ENCODE peak calls at places on chromosomes 3 and 15, in five cellular contexts. L is A549, X is WTC11, W is endothelial cell of umbilical vein, S is HepG2. U is an unnamed sample.

GRCh38 chr15:42364529-42364928 is 5.2 kb downstream of the CAPN3 start:
- DNase-seq in L (no peak), X (no peak), W (peak), S (no peak), U (no peak)

GRCh38 chr3:39187372-39188155 is 4.8 kb downstream of the XIRP1 start:
- DNase-seq in L (no peak), X (no peak), W (no peak), S (no peak), U (no peak)

GRCh38 chr15:71790081-71790480 is 20.3 kb upstream of the NR2E3 start:
- DNase-seq in L (no peak), X (no peak), W (peak), S (no peak), U (no peak)

GRCh38 chr3:99172736-99173657 is 271.5 kb upstream of the DCBLD2 start:
- DNase-seq in L (peak), X (peak), W (peak), S (peak), U (peak)

GRCh38 chr15:58771621-58772235 is 626 bp downstream of the MINDY2 start:
- DNase-seq in L (peak), X (peak), W (no peak), S (no peak), U (peak)

GRCh38 chr15:31306426-31307269 is 20.0 kb upstream of the KLF13 start:
- DNase-seq in L (no peak), X (peak), W (no peak), S (no peak), U (peak)

GRCh38 chr3:45579251-45579650 is 15.3 kb upstream of the LIMD1 start:
- DNase-seq in L (no peak), X (no peak), W (no peak), S (no peak), U (no peak)

GRCh38 chr15:100191161-100191560 is 150.6 kb downstream of the ADAMTS17 start:
- DNase-seq in L (no peak), X (no peak), W (no peak), S (no peak), U (no peak)

GRCh38 chr3:48215019-48215418 is 8.3 kb upstream of the CAMP start:
- DNase-seq in L (no peak), X (no peak), W (no peak), S (no peak), U (no peak)

GRCh38 chr15:80072285-80072684 is 12.8 kb downstream of the ZFAND6 start:
- DNase-seq in L (peak), X (no peak), W (peak), S (peak), U (peak)

GRCh38 chr15:84893607-84894006 is 9.1 kb downstream of the SLC28A1 start:
- DNase-seq in L (no peak), X (no peak), W (no peak), S (no peak), U (no peak)

GRCh38 chr3:127425505-127426443 is 137.9 kb upstream of the PRR20G start:
- DNase-seq in L (no peak), X (no peak), W (no peak), S (no peak), U (no peak)

GRCh38 chr15:63504979-63505841 is 817 bp downstream of the USP3 start:
- DNase-seq in L (no peak), X (peak), W (peak), S (peak), U (peak)

GRCh38 chr3:172194702-172195392 is 155.5 kb downstream of the FNDC3B start:
- DNase-seq in L (peak), X (no peak), W (peak), S (no peak), U (no peak)

GRCh38 chr3:104887069-104887468 is 479.6 kb upstream of the ALCAM start:
- DNase-seq in L (no peak), X (no peak), W (no peak), S (no peak), U (peak)

GRCh38 chr3:104892044-104892443 is 474.7 kb upstream of the ALCAM start:
- DNase-seq in L (no peak), X (no peak), W (no peak), S (no peak), U (no peak)

GRCh38 chr3:104887619-104888018 is 479.1 kb upstream of the ALCAM start:
- DNase-seq in L (no peak), X (no peak), W (no peak), S (no peak), U (no peak)

GRCh38 chr3:104885214-104885814 is 481.4 kb upstream of the ALCAM start:
- DNase-seq in L (no peak), X (no peak), W (no peak), S (no peak), U (no peak)

GRCh38 chr3:104886220-104886995 is 480.3 kb upstream of the ALCAM start:
- DNase-seq in L (no peak), X (no peak), W (no peak), S (no peak), U (peak)
- TF ChIP-seq MAX in L (no peak), X (no peak), W (no peak), S (no peak), U (no peak)

GRCh38 chr15:40258544-40258943 is 19.7 kb downstream of the PAK6 start:
- DNase-seq in L (no peak), X (peak), W (no peak), S (no peak), U (peak)

GRCh38 chr15:40255033-40255432 is 16.2 kb downstream of the PAK6 start:
- DNase-seq in L (no peak), X (no peak), W (no peak), S (no peak), U (no peak)

GRCh38 chr15:40259021-40259420 is 20.2 kb downstream of the PAK6 start:
- DNase-seq in L (no peak), X (no peak), W (no peak), S (no peak), U (no peak)

GRCh38 chr15:40256642-40257235 is 17.9 kb downstream of the PAK6 start:
- DNase-seq in L (no peak), X (no peak), W (no peak), S (no peak), U (no peak)

DNA sequence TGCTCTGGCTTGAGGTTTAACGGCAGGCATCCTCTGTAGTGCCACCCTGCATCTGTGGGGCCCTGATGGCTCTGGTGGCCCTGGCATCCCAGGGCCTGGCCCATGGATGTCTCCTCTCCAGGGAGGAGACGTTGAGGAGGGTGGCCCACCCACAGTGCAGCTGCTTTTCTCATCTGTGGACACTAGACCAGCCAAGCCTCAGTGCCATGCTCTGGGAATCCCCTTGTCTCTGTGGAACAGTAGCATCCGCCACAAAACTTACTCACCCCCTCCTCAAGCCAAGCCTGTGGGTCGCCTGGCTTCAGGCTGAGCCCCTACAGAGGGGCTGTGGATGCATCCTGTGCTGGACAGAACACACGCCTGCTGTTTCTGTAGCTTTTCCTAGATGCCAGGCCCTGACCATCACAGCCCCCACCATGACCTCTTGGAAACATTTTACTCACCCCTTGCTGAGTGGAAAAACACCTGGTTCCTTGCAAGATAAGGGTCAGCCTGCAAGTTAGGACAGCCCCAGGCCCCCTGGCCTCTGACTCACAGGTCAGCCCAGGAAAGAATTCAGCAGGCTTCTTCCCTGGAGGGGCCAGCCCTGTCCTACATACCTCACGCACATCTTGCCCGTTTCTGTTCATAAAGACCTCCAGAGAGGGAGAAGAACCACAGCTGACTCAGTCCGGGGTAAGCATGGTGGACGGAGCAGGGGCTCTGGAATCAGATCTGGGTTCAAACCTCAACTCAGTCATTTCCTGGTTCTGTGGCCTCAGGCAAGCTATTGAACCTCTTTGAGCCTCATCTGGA is 19.0 kb downstream of the PAK6 start:
- DNase-seq in L (no peak), X (no peak), W (no peak), S (no peak), U (no peak)
- TF ChIP-seq MAX in L (no peak), X (no peak), W (no peak), S (no peak), U (no peak)

GRCh38 chr15:87527416-87527815 is 729.1 kb downstream of the NTRK3 start:
- DNase-seq in L (no peak), X (no peak), W (no peak), S (no peak), U (no peak)

GRCh38 chr15:87522997-87523396 is 733.5 kb downstream of the NTRK3 start:
- DNase-seq in L (no peak), X (no peak), W (no peak), S (no peak), U (no peak)

GRCh38 chr15:87527875-87528274 is 728.7 kb downstream of the NTRK3 start:
- DNase-seq in L (no peak), X (no peak), W (no peak), S (no peak), U (no peak)

GRCh38 chr15:87528873-87529272 is 727.7 kb downstream of the NTRK3 start:
- DNase-seq in L (no peak), X (no peak), W (no peak), S (no peak), U (no peak)
- TF ChIP-seq MAX in L (no peak), X (no peak), W (no peak), S (no peak), U (no peak)

DNA sequence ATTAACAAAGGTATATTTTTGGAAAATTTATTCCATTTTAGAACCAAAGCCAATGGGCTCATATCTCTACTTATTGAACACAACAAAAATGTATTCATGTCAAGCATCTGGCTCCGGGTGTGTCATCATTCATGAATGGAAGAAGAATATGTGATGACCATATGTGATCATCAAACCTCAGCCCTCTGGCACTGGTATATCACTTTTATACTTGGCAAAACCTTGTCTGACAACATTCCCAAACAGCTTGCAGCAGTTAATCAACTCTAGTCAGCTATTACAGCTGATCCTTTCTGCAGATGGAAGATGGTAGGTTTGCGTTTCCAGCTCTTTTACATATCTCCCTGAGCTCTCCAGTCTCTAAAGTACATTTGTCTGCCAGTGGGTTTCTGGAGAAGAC is 6.7 kb downstream of the PLSCR5 start:
- DNase-seq in L (no peak), X (no peak), W (no peak), S (no peak), U (no peak)
- TF ChIP-seq MAX in L (no peak), X (no peak), W (no peak), S (no peak), U (no peak)

GRCh38 chr3:141798455-141798854 is 35.2 kb downstream of the GRK7 start:
- DNase-seq in L (no peak), X (no peak), W (no peak), S (no peak), U (peak)
- TF ChIP-seq MAX in L (no peak), X (no peak), W (no peak), S (no peak), U (no peak)

GRCh38 chr3:160701490-160701889 is 24.5 kb downstream of the ARL14 start:
- DNase-seq in L (no peak), X (no peak), W (no peak), S (no peak), U (no peak)

GRCh38 chr3:160704006-160704405 is 27.0 kb downstream of the ARL14 start:
- DNase-seq in L (no peak), X (no peak), W (peak), S (no peak), U (no peak)

GRCh38 chr3:160709477-160710182 is 32.7 kb downstream of the ARL14 start:
- DNase-seq in L (no peak), X (no peak), W (no peak), S (no peak), U (no peak)

GRCh38 chr3:160707187-160707789 is 30.3 kb downstream of the ARL14 start:
- DNase-seq in L (peak), X (no peak), W (peak), S (peak), U (peak)
- TF ChIP-seq MAX in L (no peak), X (no peak), W (no peak), S (no peak), U (no peak)

GRCh38 chr3:181966387-181966786 is 254.7 kb downstream of the SOX2 start:
- DNase-seq in L (no peak), X (no peak), W (no peak), S (no peak), U (no peak)

GRCh38 chr3:181969925-181970324 is 258.2 kb downstream of the SOX2 start:
- DNase-seq in L (no peak), X (no peak), W (no peak), S (no peak), U (no peak)

GRCh38 chr3:181976526-181976925 is 264.8 kb downstream of the SOX2 start:
- DNase-seq in L (no peak), X (no peak), W (no peak), S (no peak), U (no peak)

GRCh38 chr3:181974198-181974597 is 262.5 kb downstream of the SOX2 start:
- DNase-seq in L (no peak), X (no peak), W (no peak), S (no peak), U (no peak)

GRCh38 chr3:181971424-181971823 is 259.7 kb downstream of the SOX2 start:
- DNase-seq in L (no peak), X (no peak), W (no peak), S (no peak), U (no peak)
- TF ChIP-seq MAX in L (no peak), X (no peak), W (no peak), S (no peak), U (no peak)

GRCh38 chr3:147956615-147957014 is 547.5 kb downstream of the ZIC1 start:
- DNase-seq in L (no peak), X (no peak), W (no peak), S (no peak), U (peak)

GRCh38 chr3:147962408-147963164 is 553.4 kb downstream of the ZIC1 start:
- DNase-seq in L (no peak), X (no peak), W (no peak), S (no peak), U (no peak)

GRCh38 chr3:147960791-147961190 is 551.6 kb downstream of the ZIC1 start:
- DNase-seq in L (no peak), X (no peak), W (no peak), S (no peak), U (no peak)

GRCh38 chr3:147963711-147964110 is 554.5 kb downstream of the ZIC1 start:
- DNase-seq in L (no peak), X (no peak), W (no peak), S (no peak), U (no peak)

DNA sequence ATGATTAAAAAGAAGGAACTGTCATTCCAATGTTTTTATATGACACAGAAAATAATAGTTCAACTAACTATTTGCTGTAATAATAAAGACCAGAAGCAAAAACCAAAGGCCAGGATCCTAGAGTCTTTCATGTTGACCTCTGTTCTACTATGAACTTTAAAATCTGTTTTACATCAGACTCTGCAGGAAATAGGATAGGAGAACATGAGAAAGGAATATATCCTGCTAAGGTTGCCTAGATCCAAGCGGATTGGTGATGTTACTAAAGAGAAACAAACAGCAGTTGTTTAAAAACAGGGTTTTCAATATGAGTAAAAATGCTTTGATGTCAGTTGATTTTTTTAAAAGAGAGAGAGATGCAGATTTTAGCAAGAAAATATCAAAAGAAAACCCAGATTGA is 549.6 kb downstream of the ZIC1 start:
- DNase-seq in L (no peak), X (no peak), W (no peak), S (no peak), U (no peak)
- TF ChIP-seq MAX in L (no peak), X (no peak), W (no peak), S (no peak), U (no peak)

DNA sequence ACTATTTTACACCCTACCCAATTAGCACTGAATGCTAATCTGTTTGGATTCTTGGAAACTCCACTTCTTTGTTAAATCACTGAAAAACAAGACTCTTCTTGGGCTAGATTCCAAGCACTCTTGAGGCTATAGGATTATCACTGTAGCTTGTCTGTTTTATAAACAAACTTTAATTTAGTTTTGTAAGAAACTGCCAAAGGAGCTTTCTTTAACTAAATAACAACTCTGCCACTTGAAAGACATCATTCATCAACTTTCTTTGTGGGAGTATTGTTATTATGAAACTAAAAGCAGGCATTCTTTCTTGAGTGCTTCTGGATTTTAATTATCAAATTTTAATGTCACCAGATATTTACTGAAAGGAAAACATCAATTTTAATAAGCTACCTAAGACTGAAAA is 24.1 kb downstream of the CBLB start:
- DNase-seq in L (no peak), X (no peak), W (no peak), S (no peak), U (no peak)
- TF ChIP-seq MAX in L (no peak), X (no peak), W (no peak), S (no peak), U (no peak)

GRCh38 chr15:47756872-47757271 is 39.6 kb downstream of the SEMA6D start:
- DNase-seq in L (no peak), X (no peak), W (peak), S (no peak), U (no peak)
- TF ChIP-seq MAX in L (no peak), X (no peak), W (no peak), S (no peak), U (no peak)